ENCODE peak calls at places on chromosomes 2 and 18, in four cellular contexts. P is GM12878, R is SK-N-SH, F is HepG2. Z is an unnamed sample.

GRCh38 chr2:72144746-72145657 is 2.7 kb downstream of the CYP26B1 start:
- DNase-seq in F (peak), P (no peak), R (peak), Z (peak)

GRCh38 chr2:209593930-209594329 is 170.1 kb downstream of the MAP2 start:
- DNase-seq in P (no peak), F (no peak), R (no peak), Z (no peak)

GRCh38 chr2:217951091-217951490 is 51.7 kb downstream of the TNS1 start:
- DNase-seq in R (no peak), P (no peak), F (no peak), Z (no peak)

GRCh38 chr18:48790226-48790863 is 160.4 kb downstream of the SMAD7 start:
- DNase-seq in P (no peak), F (no peak), R (no peak), Z (no peak)

GRCh38 chr2:226673314-226673723 is 126.3 kb downstream of the IRS1 start:
- DNase-seq in R (no peak), F (no peak), P (no peak), Z (no peak)

GRCh38 chr18:10524507-10525425 is 1.1 kb upstream of the NAPG start:
- DNase-seq in P (no peak), F (peak), R (no peak), Z (no peak)

GRCh38 chr2:2048461-2048860 is 282.6 kb downstream of the MYT1L start:
- DNase-seq in P (no peak), R (no peak), F (no peak), Z (no peak)

GRCh38 chr18:51731070-51731469 is 533.6 kb upstream of the MEX3C start:
- DNase-seq in F (no peak), P (no peak), R (no peak), Z (no peak)

GRCh38 chr18:63979409-63979908 is 9.6 kb downstream of the SERPINB8 start:
- DNase-seq in R (peak), P (no peak), F (peak), Z (peak)

GRCh38 chr2:27977623-27978312 is 87.2 kb downstream of the BABAM2 start:
- DNase-seq in F (peak), P (no peak), R (no peak), Z (peak)

GRCh38 chr2:150286730-150287362 is 200.6 kb downstream of the RND3 start:
- DNase-seq in P (no peak), R (no peak), F (no peak), Z (no peak)

GRCh38 chr2:65456886-65457285 is 24.5 kb upstream of the SPRED2 start:
- DNase-seq in P (no peak), R (no peak), F (no peak), Z (no peak)

GRCh38 chr18:49892148-49892924 is 79.0 kb upstream of the ACAA2 start:
- DNase-seq in R (no peak), F (peak), P (no peak), Z (no peak)

GRCh38 chr2:16142383-16143361 is 202.3 kb downstream of the MYCN start:
- DNase-seq in P (no peak), R (no peak), F (no peak), Z (no peak)

GRCh38 chr2:190563109-190563508 is 28.6 kb upstream of the NEMP2 start:
- DNase-seq in R (no peak), F (no peak), P (no peak), Z (no peak)

GRCh38 chr2:71530246-71530986 is 77.1 kb downstream of the DYSF start:
- DNase-seq in R (peak), P (no peak), F (peak), Z (peak)

GRCh38 chr2:22894761-22895160 is 490.2 kb upstream of the KLHL29 start:
- DNase-seq in P (no peak), R (no peak), F (no peak), Z (no peak)

GRCh38 chr2:176171331-176172006 is 14.4 kb downstream of the HOXD3 start:
- DNase-seq in F (no peak), P (no peak), R (no peak), Z (no peak)

GRCh38 chr18:21740724-21741510 is at the start of gene MIB1:
- DNase-seq in P (peak), R (peak), F (no peak), Z (peak)

GRCh38 chr18:78992041-78992735 is 12.6 kb downstream of the SALL3 start:
- DNase-seq in F (no peak), R (no peak), P (no peak), Z (no peak)

GRCh38 chr2:241861264-241861663 is 2.6 kb upstream of the PDCD1 start:
- DNase-seq in F (no peak), R (no peak), P (no peak), Z (no peak)

GRCh38 chr2:241859017-241859435 is 332 bp upstream of the PDCD1 start:
- DNase-seq in F (no peak), P (no peak), R (no peak), Z (no peak)

GRCh38 chr2:241860184-241861078 is 1.7 kb upstream of the PDCD1 start:
- DNase-seq in P (no peak), R (peak), F (no peak), Z (no peak)

GRCh38 chr2:241858206-241859016 is at the start of gene PDCD1:
- DNase-seq in P (no peak), R (peak), F (peak), Z (no peak)

GRCh38 chr2:241859436-241860183 is 916 bp upstream of the PDCD1 start:
- DNase-seq in R (peak), P (no peak), F (no peak), Z (no peak)
- TF ChIP-seq PBX3 in R (no peak), P (peak), F (no peak), Z (no peak)

DNA sequence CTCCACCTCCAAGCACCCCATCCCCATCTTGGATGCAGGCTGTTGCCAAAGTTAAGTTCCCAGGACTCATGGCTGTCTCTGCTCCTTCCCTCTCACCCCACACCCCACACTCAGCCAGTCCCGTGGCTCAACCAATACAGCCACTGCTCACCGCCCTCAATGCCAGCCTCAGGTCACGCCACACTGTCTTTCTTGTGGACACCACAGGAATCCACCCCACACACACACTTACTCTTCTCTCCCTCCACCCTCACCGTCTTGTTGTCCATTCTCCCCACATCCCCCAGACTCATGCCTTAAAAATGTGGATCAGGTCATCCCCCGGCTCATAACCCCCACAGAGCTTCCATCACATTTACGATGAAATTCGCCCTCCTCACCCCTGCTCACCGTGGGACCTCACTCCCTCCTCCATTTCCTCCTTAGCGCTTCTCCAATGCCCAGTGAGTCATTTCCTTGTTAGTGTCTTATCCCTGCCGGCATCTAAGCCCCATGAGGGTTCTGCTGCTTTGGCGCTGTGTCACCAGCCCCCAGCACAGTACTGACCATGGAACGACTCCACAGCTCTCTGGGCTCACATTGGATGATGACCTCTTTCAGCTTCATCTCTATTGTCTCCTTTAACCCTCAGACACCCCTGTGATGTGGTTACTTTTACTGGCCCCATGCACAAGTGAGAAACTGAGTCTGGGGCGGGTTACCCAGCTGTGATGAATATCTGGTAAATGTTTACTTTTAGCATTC is 13.8 kb downstream of the MLPH start:
- DNase-seq in R (peak), P (no peak), F (no peak), Z (peak)
- TF ChIP-seq PBX3 in R (peak), P (no peak), F (no peak), Z (peak)

GRCh38 chr2:54704688-54705605 is 18.5 kb upstream of the EML6 start:
- DNase-seq in P (no peak), R (peak), F (peak), Z (peak)
- TF ChIP-seq PBX3 in P (no peak), R (no peak), F (no peak), Z (no peak)

GRCh38 chr2:59277656-59278055 is 1036.5 kb upstream of the FANCL start:
- DNase-seq in P (no peak), R (no peak), F (no peak), Z (no peak)

GRCh38 chr2:59276917-59277316 is 1035.8 kb upstream of the FANCL start:
- DNase-seq in R (no peak), P (no peak), F (no peak), Z (no peak)

DNA sequence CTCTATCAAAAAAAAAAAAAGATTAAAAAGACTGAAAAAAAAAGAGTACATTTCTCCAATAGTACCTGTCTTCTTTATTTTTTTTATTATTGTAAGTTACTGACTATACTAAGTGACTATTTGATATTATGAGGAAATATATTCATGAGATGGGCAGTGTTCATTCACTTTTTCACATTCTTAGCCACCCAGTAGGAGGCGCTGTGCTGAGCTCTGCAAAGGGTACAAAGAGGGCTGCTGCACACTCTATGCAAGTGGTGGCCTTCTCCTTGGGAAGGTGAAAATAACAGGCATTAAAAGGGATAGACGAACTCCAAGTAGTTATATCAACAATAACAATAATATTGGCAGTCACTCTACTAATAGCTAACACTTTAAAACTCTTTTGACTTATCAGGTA is 1034.9 kb upstream of the FANCL start:
- DNase-seq in F (no peak), R (no peak), P (no peak), Z (peak)
- TF ChIP-seq PBX3 in F (no peak), R (no peak), P (no peak), Z (no peak)

GRCh38 chr2:237026981-237027711 is 58.5 kb upstream of the COPS8 start:
- DNase-seq in R (peak), F (peak), P (no peak), Z (peak)
- TF ChIP-seq PBX3 in R (no peak), F (no peak), P (no peak), Z (no peak)